ENCODE peak calls at places on chromosomes 3 and 15, in seven cellular contexts. D is GM12878, S is body of pancreas, N is right lobe of liver, G is gastrocnemius medialis, Q is lower leg skin, F is transverse colon. W is an unnamed sample.

GRCh38 chr3:23740517-23741402 is 65.0 kb upstream of the UBE2E1 start:
- DNase-seq in D (no peak), S (no peak), N (no peak), G (peak; percentile 19), Q (no peak), F (peak; percentile 68), W (no peak)

GRCh38 chr3:108090066-108090700 is 648 bp downstream of the CD47 start:
- DNase-seq in D (no peak), S (peak; percentile 23), N (peak; percentile 43), G (peak; percentile 13), Q (peak; percentile 88), F (peak; percentile 29), W (no peak)

GRCh38 chr3:194961149-194961548 is 275.5 kb downstream of the FAM43A start:
- DNase-seq in D (no peak), S (no peak), N (no peak), G (no peak), Q (peak; percentile 74), F (no peak), W (no peak)

GRCh38 chr15:66875588-66876422 is 173.8 kb downstream of the SMAD6 start:
- DNase-seq in D (no peak), S (no peak), N (no peak), G (no peak), Q (peak; percentile 75), F (no peak), W (no peak)

GRCh38 chr3:78029775-78030174 is 989.9 kb downstream of the ROBO2 start:
- DNase-seq in D (no peak), S (no peak), N (peak; percentile 16), G (no peak), Q (no peak), F (no peak), W (no peak)

GRCh38 chr3:10493202-10493589 is 12.2 kb downstream of the ATP2B2 start:
- DNase-seq in D (no peak), S (no peak), N (no peak), G (no peak), Q (no peak), F (no peak), W (no peak)

GRCh38 chr3:38717603-38718240 is 68.2 kb upstream of the SCN5A start:
- DNase-seq in D (no peak), S (no peak), N (no peak), G (no peak), Q (peak; percentile 42), F (no peak), W (no peak)

GRCh38 chr15:48176097-48176496 is 2.0 kb downstream of the MYEF2 start:
- DNase-seq in D (no peak), S (no peak), N (no peak), G (no peak), Q (no peak), F (no peak), W (no peak)

GRCh38 chr3:60386311-60386710 is 864.9 kb downstream of the FHIT start:
- DNase-seq in D (no peak), S (no peak), N (no peak), G (no peak), Q (no peak), F (no peak), W (no peak)

GRCh38 chr15:90557651-90558084 is 27.9 kb downstream of the CRTC3 start:
- DNase-seq in D (no peak), S (peak; percentile 97), N (peak; percentile 84), G (peak; percentile 71), Q (peak; percentile 90), F (peak; percentile 49), W (peak; percentile 86)

DNA sequence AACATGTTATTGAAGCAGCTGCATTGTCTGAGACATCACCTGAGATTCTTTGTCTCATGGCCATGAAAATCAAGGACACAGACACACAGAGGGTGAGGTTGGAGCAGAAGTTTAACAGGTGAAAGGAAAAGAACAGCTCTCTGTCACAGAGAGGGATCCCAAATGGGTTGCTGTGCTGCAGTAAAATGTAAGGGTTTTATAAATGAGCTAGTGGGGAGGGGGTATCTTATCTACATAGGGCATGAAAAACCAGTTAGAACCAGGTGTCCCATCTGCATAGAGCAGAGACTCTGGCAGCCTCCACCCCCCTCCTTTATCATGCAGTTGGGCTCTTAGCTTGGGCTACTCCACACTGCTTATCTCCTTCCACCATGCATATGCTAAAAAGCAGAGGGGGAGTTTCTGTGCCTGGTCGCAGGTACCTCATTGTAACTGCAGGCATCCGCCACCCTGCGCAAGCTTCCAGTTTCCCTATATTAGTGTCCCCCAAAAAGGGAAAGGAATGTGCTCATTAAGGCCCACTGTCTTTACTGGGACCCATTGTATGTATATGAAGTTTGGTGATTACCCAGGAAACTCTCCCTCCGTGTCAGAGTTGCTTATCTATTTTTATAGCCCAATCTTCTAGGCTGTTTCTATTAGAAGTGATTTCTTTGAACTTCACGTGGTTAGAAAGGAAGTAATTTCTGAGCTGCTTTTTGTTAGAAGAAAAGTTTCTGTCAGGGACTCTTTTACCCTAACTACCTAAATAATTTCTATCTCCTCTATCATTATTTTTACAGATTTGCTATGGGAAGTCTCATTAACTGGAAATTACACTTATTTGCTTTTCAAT is 17.4 kb upstream of the SENP7 start:
- DNase-seq in D (no peak), S (no peak), N (no peak), G (no peak), Q (no peak), F (no peak), W (no peak)
- H3K4me3 ChIP-seq in D (no peak overlapping the region), S (no peak overlapping the region), N (no peak overlapping the region), G (no peak overlapping the region), Q (no peak overlapping the region), F (no peak overlapping the region), W (no peak overlapping the region)

GRCh38 chr3:105322570-105323273 is 44.0 kb upstream of the ALCAM start:
- DNase-seq in D (peak; percentile 36), S (no peak), N (no peak), G (no peak), Q (no peak), F (no peak), W (no peak)
- TF ChIP-seq POLR2A in D (no peak), S (no peak), N (no peak), G (no peak), Q (no peak), F (no peak), W (no peak)

DNA sequence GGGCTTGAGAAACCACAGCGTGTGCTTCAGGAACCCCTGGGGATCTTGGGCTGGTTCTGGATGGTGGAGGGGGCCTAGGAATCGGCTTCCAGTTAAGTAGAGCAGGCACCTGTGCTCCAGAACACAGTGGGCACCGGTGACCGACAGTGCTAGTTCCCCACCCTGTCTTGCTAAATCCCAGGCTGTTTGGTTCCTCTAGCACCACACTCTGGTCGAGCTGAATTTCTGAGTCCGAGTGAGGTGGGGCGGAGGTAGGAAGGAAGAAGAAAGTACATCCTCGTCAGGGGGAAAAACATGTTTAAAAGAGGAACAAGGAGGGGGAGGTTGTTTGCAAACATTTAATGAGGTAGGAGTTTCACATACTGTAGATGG is 29.1 kb downstream of the SLC6A6 start:
- DNase-seq in D (no peak), S (no peak), N (no peak), G (no peak), Q (no peak), F (peak; percentile 34), W (no peak)
- H3K4me3 ChIP-seq in D (peak overlapping the region; percentile 60), S (no peak overlapping the region), N (no peak overlapping the region), G (no peak overlapping the region), Q (no peak overlapping the region), F (no peak overlapping the region), W (no peak overlapping the region)

GRCh38 chr15:75723847-75724660 is 11.4 kb upstream of the CSPG4 start:
- DNase-seq in D (no peak), S (peak; percentile 86), N (peak; percentile 88), G (peak; percentile 55), Q (peak; percentile 97), F (peak; percentile 94), W (peak; percentile 93)
- TF ChIP-seq POLR2A in D (no peak), S (no peak), N (no peak), G (no peak), Q (no peak), F (peak; percentile 37), W (no peak)

GRCh38 chr3:167032267-167032876 is 347.7 kb downstream of the ZBBX start:
- DNase-seq in D (no peak), S (no peak), N (no peak), G (no peak), Q (no peak), F (no peak), W (no peak)
- H3K4me3 ChIP-seq in D (no peak overlapping the region), S (no peak overlapping the region), N (no peak overlapping the region), G (no peak overlapping the region), Q (no peak overlapping the region), F (no peak overlapping the region), W (no peak overlapping the region)

GRCh38 chr3:134030801-134031619 is 1.3 kb upstream of the SLCO2A1 start:
- DNase-seq in D (no peak), S (no peak), N (no peak), G (no peak), Q (no peak), F (no peak), W (no peak)

GRCh38 chr3:134028486-134029255 is 1.1 kb downstream of the SLCO2A1 start:
- DNase-seq in D (no peak), S (no peak), N (no peak), G (no peak), Q (peak; percentile 79), F (no peak), W (no peak)

GRCh38 chr3:134029256-134029733 is 430 bp downstream of the SLCO2A1 start:
- DNase-seq in D (no peak), S (no peak), N (no peak), G (no peak), Q (peak; percentile 81), F (no peak), W (no peak)

GRCh38 chr3:134030382-134030753 is 643 bp upstream of the SLCO2A1 start:
- DNase-seq in D (no peak), S (peak; percentile 16), N (no peak), G (no peak), Q (peak; percentile 83), F (no peak), W (no peak)

DNA sequence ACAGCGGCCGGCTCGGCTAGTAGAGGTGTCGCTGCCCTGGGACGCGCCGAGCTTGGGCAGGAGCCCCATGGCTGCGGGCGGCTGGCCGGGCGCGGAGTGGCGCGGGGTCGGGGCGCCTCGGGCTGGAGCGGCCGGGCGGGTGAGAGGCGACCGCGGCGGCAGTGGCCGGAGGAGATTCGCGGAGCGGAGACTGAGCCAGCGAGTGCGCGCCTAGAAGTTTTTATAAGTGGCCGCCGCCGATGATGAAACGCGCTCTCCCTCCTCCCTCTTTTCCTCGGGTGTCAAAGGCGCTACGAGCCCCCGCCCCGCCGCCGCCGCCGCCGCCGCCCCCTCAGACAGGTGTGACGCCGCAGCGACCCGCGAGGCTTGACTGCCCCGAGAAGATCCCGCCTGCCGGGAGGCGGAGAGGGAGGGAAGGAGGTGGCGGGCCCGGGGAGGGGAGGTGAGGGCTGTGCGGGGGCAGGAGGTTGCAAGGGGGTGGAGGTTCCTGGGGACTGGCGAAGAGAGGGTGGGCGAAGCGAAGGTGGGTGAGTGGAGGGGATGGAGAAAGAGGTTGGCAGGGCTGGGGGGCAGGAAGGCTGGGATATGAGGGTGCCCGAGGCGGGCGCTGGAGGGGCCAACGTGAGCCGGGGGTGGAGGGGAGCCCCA is at the start of gene SLCO2A1:
- DNase-seq in D (no peak), S (peak; percentile 52), N (no peak), G (no peak), Q (peak; percentile 90), F (peak; percentile 53), W (peak; percentile 75)
- TF ChIP-seq POLR2A in D (no peak), S (no peak), N (no peak), G (no peak), Q (no peak), F (no peak), W (no peak)